ENCODE peak calls at places on chromosomes 2 and 18, in ten cellular contexts. F is thyroid gland; K is lower lobe of right lung; H is heart left ventricle; C is breast epithelium; B is IMR-90; G is HCT116; P is HL-60; D is GM12878; S is CD4-positive, alpha-beta T cell. Q is an unnamed sample.

GRCh38 chr2:186822323-186822722 is 26.6 kb downstream of the ZSWIM2 start:
- DNase-seq in P (no peak), S (no peak), C (no peak), B (no peak), D (no peak), K (no peak), F (no peak), H (no peak), G (no peak), Q (no peak)

GRCh38 chr2:33552758-33553461 is 46.2 kb downstream of the FAM98A start:
- DNase-seq in B (peak), C (no peak), F (no peak), G (no peak), K (no peak), P (peak), H (no peak), D (no peak), S (no peak), Q (peak)

GRCh38 chr2:107721581-107721980 is 105.1 kb upstream of the RGPD4 start:
- DNase-seq in K (no peak), H (no peak), P (no peak), C (no peak), F (no peak), B (no peak), G (no peak), S (no peak), D (no peak), Q (no peak)

GRCh38 chr2:205053827-205054410 is 508.6 kb downstream of the PARD3B start:
- DNase-seq in H (no peak), B (peak), C (no peak), G (no peak), F (no peak), S (no peak), P (no peak), D (no peak), K (no peak), Q (peak)

GRCh38 chr2:119389615-119390306 is 23.0 kb downstream of the DBI start:
- DNase-seq in S (no peak), K (no peak), H (peak), C (peak), F (peak), P (no peak), B (peak), D (no peak), G (no peak), Q (peak)

GRCh38 chr2:225668606-225669266 is 269.2 kb downstream of the NYAP2 start:
- DNase-seq in S (no peak), H (peak), C (no peak), D (peak), G (peak), F (peak), B (peak), K (no peak), P (peak), Q (peak)

GRCh38 chr2:120940319-120940696 is 204.6 kb downstream of the GLI2 start:
- DNase-seq in K (no peak), G (no peak), H (no peak), P (no peak), D (no peak), S (no peak), C (no peak), F (no peak), B (no peak), Q (no peak)

GRCh38 chr18:369224-370010 is 101.6 kb upstream of the THOC1 start:
- DNase-seq in F (no peak), B (peak), D (no peak), C (no peak), P (no peak), G (no peak), K (no peak), H (no peak), S (no peak), Q (no peak)

GRCh38 chr2:161991991-161992390 is 82.0 kb downstream of the DPP4 start:
- DNase-seq in S (no peak), P (no peak), C (no peak), H (no peak), G (no peak), D (no peak), F (no peak), K (no peak), B (peak), Q (no peak)

GRCh38 chr2:84338069-84338468 is 121.0 kb downstream of the SUCLG1 start:
- DNase-seq in G (no peak), P (no peak), K (no peak), H (no peak), F (no peak), B (no peak), D (no peak), C (no peak), S (no peak), Q (no peak)

GRCh38 chr2:68046642-68047240 is 16.1 kb downstream of the C1D start:
- DNase-seq in S (no peak), K (no peak), P (no peak), G (no peak), H (no peak), B (no peak), C (no peak), D (no peak), F (no peak), Q (no peak)

GRCh38 chr18:74256190-74256589 is 35.6 kb downstream of the CYB5A start:
- DNase-seq in C (no peak), S (no peak), G (no peak), H (peak), F (no peak), D (no peak), B (no peak), P (no peak), K (no peak), Q (no peak)

DNA sequence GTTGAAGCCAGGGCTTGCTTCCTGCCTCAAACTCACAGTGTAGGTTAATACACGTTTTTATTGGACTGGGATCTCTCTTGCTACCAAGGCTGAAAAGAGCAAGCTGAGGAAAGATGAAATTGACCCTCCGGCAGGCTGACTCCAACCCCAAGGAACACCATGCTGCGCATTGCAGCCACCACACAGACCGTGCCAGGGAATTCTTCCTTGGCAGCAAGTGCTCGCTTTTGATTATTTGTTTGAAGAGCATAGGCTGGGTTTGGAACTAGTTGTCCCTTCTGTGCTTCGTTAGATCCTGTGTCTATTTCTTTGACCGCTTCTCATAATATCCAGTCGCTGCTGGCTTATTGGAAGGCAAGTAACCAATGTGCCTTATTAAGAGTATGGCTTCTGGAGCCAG is 34.4 kb upstream of the DARS1 start:
- DNase-seq in B (no peak), D (no peak), S (no peak), P (no peak), G (no peak), K (no peak), F (no peak), C (peak), H (no peak), Q (no peak)
- H3K27ac ChIP-seq in B (no peak), D (no peak), S (no peak), P (no peak), G (no peak), K (no peak), F (no peak), C (no peak), H (peak), Q (no peak)

DNA sequence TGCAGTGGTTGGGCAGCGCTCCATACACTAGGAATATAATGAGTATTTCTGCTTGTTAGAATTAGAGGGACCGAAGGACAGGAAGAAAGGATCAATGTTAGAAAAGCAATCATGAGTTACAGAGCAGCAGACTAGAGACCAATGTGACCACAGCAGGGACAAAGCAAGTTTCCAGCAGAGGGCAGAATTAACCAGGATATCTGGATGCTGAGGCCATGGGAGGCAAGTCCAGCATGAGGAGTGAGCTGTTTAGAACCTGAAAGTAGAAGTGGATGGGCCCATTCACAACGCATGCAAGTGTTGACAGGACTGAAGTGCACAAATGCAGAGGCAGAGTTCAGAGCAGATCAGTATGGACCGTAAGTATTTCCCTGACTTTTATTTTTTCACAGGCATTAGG is 910.4 kb upstream of the GYPC start:
- DNase-seq in G (no peak), D (peak), S (no peak), C (no peak), K (no peak), F (peak), P (no peak), B (no peak), H (no peak), Q (peak)
- TF ChIP-seq CTCF in G (no peak), D (peak), S (no peak), C (peak), K (peak), F (peak), P (no peak), B (no peak), H (no peak), Q (no peak)

DNA sequence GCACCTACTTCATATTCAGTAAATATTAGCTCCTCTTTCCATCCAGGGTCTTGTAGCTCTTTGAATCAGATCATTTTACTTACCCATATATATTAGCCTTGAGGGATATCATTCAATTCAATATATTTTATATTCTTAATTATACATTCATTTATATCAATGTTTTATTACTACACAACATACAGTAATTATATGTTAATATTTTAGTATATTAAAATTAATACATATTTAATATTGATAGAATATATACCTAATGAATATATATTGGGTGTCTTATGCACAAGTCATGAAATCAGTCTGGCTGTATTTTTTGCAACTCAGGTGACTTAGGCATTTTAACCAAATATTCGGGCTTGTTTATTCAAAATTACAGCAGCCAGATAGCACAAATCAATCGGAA is 37.2 kb downstream of the POU3F3 start:
- DNase-seq in P (no peak), H (no peak), F (no peak), C (no peak), G (no peak), D (no peak), S (no peak), B (no peak), K (no peak), Q (no peak)
- H3K27ac ChIP-seq in P (no peak), H (no peak), F (no peak), C (no peak), G (no peak), D (no peak), S (no peak), B (no peak), K (no peak), Q (no peak)

DNA sequence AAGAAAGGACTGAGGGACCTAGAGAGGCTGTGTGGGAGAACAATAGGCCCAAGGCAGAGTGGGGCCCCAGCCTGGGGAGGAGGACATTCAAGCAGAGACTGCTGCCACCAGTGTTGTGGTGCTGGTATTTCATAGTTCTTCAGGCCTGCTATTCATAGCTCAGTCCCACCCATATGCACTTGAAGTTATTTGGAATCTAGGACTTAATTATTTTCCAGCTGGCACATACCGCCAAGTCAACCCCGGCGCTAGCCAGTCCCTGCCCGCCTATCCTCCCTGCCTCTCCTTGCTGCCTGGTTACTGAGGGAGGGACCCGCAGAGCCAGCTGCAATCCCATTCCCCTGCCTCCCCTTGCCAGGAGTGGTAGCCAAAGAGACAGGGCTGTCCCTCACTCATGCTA is 141.2 kb downstream of the CABLES1 start:
- DNase-seq in H (peak), G (no peak), S (no peak), D (no peak), P (no peak), B (no peak), K (no peak), F (no peak), C (no peak), Q (no peak)
- TF ChIP-seq CTCF in H (peak), G (no peak), S (no peak), D (no peak), P (no peak), B (no peak), K (no peak), F (no peak), C (no peak), Q (no peak)

GRCh38 chr2:71747573-71747972 is 294.2 kb downstream of the DYSF start:
- DNase-seq in F (no peak), G (peak), P (no peak), H (no peak), C (no peak), K (no peak), B (no peak), D (no peak), S (no peak), Q (no peak)
- H3K27ac ChIP-seq in F (peak), G (peak), P (no peak), H (no peak), C (peak), K (peak), B (no peak), D (no peak), S (no peak), Q (no peak)

GRCh38 chr2:74836675-74837401 is 2.9 kb downstream of the HK2 start:
- DNase-seq in B (no peak), D (no peak), P (no peak), F (peak), H (no peak), K (no peak), G (no peak), C (no peak), S (no peak), Q (no peak)
- TF ChIP-seq CTCF in B (no peak), D (no peak), P (no peak), F (no peak), H (no peak), K (no peak), G (no peak), C (no peak), S (peak), Q (no peak)

GRCh38 chr2:149467461-149467860 is 120.1 kb downstream of the MMADHC start:
- DNase-seq in H (no peak), S (no peak), G (no peak), B (no peak), K (no peak), F (no peak), D (no peak), P (no peak), C (no peak), Q (no peak)
- H3K27ac ChIP-seq in H (no peak), S (no peak), G (no peak), B (no peak), K (no peak), F (no peak), D (no peak), P (no peak), C (no peak), Q (no peak)